ENCODE peak calls at places on chromosomes 3 and 15, in nine cellular contexts. One of them, this sample, is unnamed. For H3K9me3 and H3K4me1, the result is how much of the 10 kb centered on the place peaks cover.

GRCh38 chr3:165800970-165801369 is 36.3 kb downstream of the BCHE start:
- DNase-seq in testis: no peak
- DNase-seq in sigmoid colon: no peak
- DNase-seq in ovary: no peak
- DNase-seq in fibroblast of lung: peak
- DNase-seq in right lobe of liver: no peak
- DNase-seq in kidney: no peak
- DNase-seq in stomach: no peak
- DNase-seq in astrocyte: peak
- DNase-seq in this sample: no peak

GRCh38 chr15:101455291-101455916 is 34.1 kb downstream of the PCSK6 start:
- DNase-seq in kidney: peak
- DNase-seq in stomach: no peak
- DNase-seq in astrocyte: no peak
- DNase-seq in fibroblast of lung: no peak
- DNase-seq in ovary: no peak
- DNase-seq in testis: peak
- DNase-seq in sigmoid colon: no peak
- DNase-seq in right lobe of liver: peak
- DNase-seq in this sample: peak

GRCh38 chr3:112776000-112776399 is 70.7 kb downstream of the CD200R1L start:
- DNase-seq in right lobe of liver: no peak
- DNase-seq in astrocyte: peak
- DNase-seq in ovary: no peak
- DNase-seq in stomach: no peak
- DNase-seq in testis: no peak
- DNase-seq in sigmoid colon: no peak
- DNase-seq in fibroblast of lung: no peak
- DNase-seq in kidney: no peak
- DNase-seq in this sample: no peak

GRCh38 chr15:39273805-39274411 is 307.0 kb upstream of the THBS1 start:
- DNase-seq in fibroblast of lung: peak
- DNase-seq in astrocyte: peak
- DNase-seq in sigmoid colon: no peak
- DNase-seq in right lobe of liver: peak
- DNase-seq in kidney: no peak
- DNase-seq in stomach: peak
- DNase-seq in testis: peak
- DNase-seq in ovary: no peak
- DNase-seq in this sample: no peak

GRCh38 chr3:179398574-179399249 is 51.2 kb downstream of the MFN1 start:
- DNase-seq in kidney: no peak
- DNase-seq in astrocyte: peak
- DNase-seq in testis: no peak
- DNase-seq in fibroblast of lung: peak
- DNase-seq in sigmoid colon: no peak
- DNase-seq in right lobe of liver: no peak
- DNase-seq in stomach: no peak
- DNase-seq in ovary: no peak
- DNase-seq in this sample: no peak

GRCh38 chr3:175111036-175111435 is 251.9 kb downstream of the NAALADL2 start:
- DNase-seq in astrocyte: peak
- DNase-seq in ovary: no peak
- DNase-seq in sigmoid colon: no peak
- DNase-seq in right lobe of liver: no peak
- DNase-seq in testis: peak
- DNase-seq in stomach: no peak
- DNase-seq in kidney: no peak
- DNase-seq in fibroblast of lung: peak
- DNase-seq in this sample: no peak

GRCh38 chr3:55668359-55668758 is 181.3 kb upstream of the WNT5A start:
- DNase-seq in sigmoid colon: no peak
- DNase-seq in kidney: no peak
- DNase-seq in fibroblast of lung: peak
- DNase-seq in astrocyte: peak
- DNase-seq in testis: no peak
- DNase-seq in ovary: no peak
- DNase-seq in right lobe of liver: no peak
- DNase-seq in stomach: no peak
- DNase-seq in this sample: no peak

GRCh38 chr15:49265911-49266310 is 95.9 kb downstream of the GALK2 start:
- DNase-seq in ovary: no peak
- DNase-seq in sigmoid colon: no peak
- DNase-seq in astrocyte: no peak
- DNase-seq in right lobe of liver: no peak
- DNase-seq in stomach: no peak
- DNase-seq in testis: no peak
- DNase-seq in kidney: no peak
- DNase-seq in fibroblast of lung: peak
- DNase-seq in this sample: no peak

GRCh38 chr3:17398959-17399551 is 343.4 kb downstream of the TBC1D5 start:
- DNase-seq in ovary: no peak
- DNase-seq in astrocyte: no peak
- DNase-seq in sigmoid colon: no peak
- DNase-seq in kidney: no peak
- DNase-seq in right lobe of liver: no peak
- DNase-seq in testis: no peak
- DNase-seq in stomach: no peak
- DNase-seq in fibroblast of lung: no peak
- DNase-seq in this sample: no peak

GRCh38 chr15:70795311-70795665 is 31.9 kb upstream of the UACA start:
- DNase-seq in fibroblast of lung: peak
- DNase-seq in ovary: no peak
- DNase-seq in sigmoid colon: no peak
- DNase-seq in stomach: no peak
- DNase-seq in right lobe of liver: no peak
- DNase-seq in testis: no peak
- DNase-seq in astrocyte: peak
- DNase-seq in kidney: no peak
- DNase-seq in this sample: no peak

GRCh38 chr3:105436687-105437086 is 70.0 kb downstream of the ALCAM start:
- DNase-seq in stomach: no peak
- DNase-seq in testis: no peak
- DNase-seq in kidney: no peak
- DNase-seq in fibroblast of lung: no peak
- DNase-seq in sigmoid colon: no peak
- DNase-seq in astrocyte: no peak
- DNase-seq in right lobe of liver: peak
- DNase-seq in ovary: no peak
- DNase-seq in this sample: no peak

GRCh38 chr15:70320077-70320830 is 222.5 kb upstream of the TLE3 start:
- DNase-seq in fibroblast of lung: no peak
- DNase-seq in right lobe of liver: no peak
- DNase-seq in kidney: no peak
- DNase-seq in sigmoid colon: no peak
- DNase-seq in stomach: peak
- DNase-seq in testis: no peak
- DNase-seq in astrocyte: no peak
- DNase-seq in ovary: no peak
- DNase-seq in this sample: no peak

GRCh38 chr15:92907880-92908279 is 7.8 kb downstream of the CHD2 start:
- DNase-seq in fibroblast of lung: peak
- DNase-seq in right lobe of liver: no peak
- DNase-seq in sigmoid colon: peak
- DNase-seq in astrocyte: peak
- DNase-seq in testis: peak
- DNase-seq in ovary: peak
- DNase-seq in stomach: no peak
- DNase-seq in kidney: no peak
- DNase-seq in this sample: no peak

GRCh38 chr3:109072208-109072607 is 45.7 kb downstream of the MORC1 start:
- DNase-seq in stomach: no peak
- DNase-seq in astrocyte: no peak
- DNase-seq in testis: no peak
- DNase-seq in fibroblast of lung: no peak
- DNase-seq in sigmoid colon: no peak
- DNase-seq in right lobe of liver: no peak
- DNase-seq in ovary: no peak
- DNase-seq in kidney: no peak
- DNase-seq in this sample: no peak

GRCh38 chr3:193556841-193557240 is 2.1 kb upstream of the ATP13A4 start:
- DNase-seq in testis: no peak
- DNase-seq in stomach: peak
- DNase-seq in fibroblast of lung: no peak
- DNase-seq in astrocyte: no peak
- DNase-seq in ovary: no peak
- DNase-seq in kidney: no peak
- DNase-seq in sigmoid colon: no peak
- DNase-seq in right lobe of liver: peak
- DNase-seq in this sample: no peak

DNA sequence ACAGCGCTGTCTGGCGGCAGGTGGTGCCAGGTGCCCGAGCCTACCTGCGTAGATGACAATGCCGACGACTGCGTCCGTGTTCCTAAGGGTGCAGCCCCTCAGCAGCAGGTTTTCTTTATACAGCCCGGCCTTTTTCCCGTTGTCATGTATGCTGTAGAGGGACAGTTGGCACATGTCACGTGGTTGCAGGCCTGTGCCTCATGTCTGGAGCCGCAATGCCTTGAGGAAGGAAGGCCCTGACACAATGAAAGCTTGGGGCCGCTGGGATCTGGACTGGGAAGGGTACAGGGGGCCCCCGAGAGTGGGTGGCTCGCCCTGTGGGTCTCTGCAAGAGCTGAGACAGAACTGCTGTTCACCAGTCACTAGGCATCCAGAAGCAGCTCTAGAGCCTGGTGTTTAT is 136.0 kb downstream of the ATP10A start:
- DNase-seq in testis: peak
- DNase-seq in sigmoid colon: peak
- DNase-seq in stomach: peak
- DNase-seq in astrocyte: no peak
- DNase-seq in ovary: no peak
- DNase-seq in kidney: no peak
- DNase-seq in fibroblast of lung: no peak
- DNase-seq in right lobe of liver: peak
- DNase-seq in this sample: no peak
- H3K9me3 ChIP-seq in testis: under half
- H3K9me3 ChIP-seq in sigmoid colon: under half
- H3K9me3 ChIP-seq in stomach: under half
- H3K9me3 ChIP-seq in astrocyte: under half
- H3K9me3 ChIP-seq in ovary: under half
- H3K9me3 ChIP-seq in kidney: under half
- H3K9me3 ChIP-seq in fibroblast of lung: under half
- H3K9me3 ChIP-seq in right lobe of liver: under half
- H3K9me3 ChIP-seq in this sample: under half

DNA sequence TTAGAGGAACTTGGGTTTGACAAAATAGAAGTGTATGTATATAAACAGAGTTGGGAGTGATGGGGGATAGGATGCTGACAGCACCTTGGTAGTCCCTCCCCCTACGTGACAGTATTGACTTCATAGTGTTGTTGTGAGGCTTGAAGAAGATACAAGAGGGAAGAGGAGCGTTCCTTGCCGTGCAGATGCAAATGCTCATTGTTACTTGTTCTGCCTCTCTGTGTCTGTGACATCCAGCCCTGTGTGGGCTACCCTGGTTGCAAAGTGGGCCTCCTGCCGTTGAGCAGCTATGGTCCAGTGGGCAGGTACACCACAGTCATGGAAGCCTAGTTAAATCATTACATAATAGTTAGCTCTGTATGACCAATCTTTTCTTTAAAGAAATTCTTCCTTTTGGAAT is 45.0 kb downstream of the SMAD3 start:
- DNase-seq in ovary: no peak
- DNase-seq in fibroblast of lung: no peak
- DNase-seq in astrocyte: no peak
- DNase-seq in stomach: no peak
- DNase-seq in right lobe of liver: no peak
- DNase-seq in testis: no peak
- DNase-seq in kidney: no peak
- DNase-seq in sigmoid colon: no peak
- DNase-seq in this sample: no peak
- H3K4me1 ChIP-seq in ovary: under half
- H3K4me1 ChIP-seq in fibroblast of lung: half or more
- H3K4me1 ChIP-seq in astrocyte: half or more
- H3K4me1 ChIP-seq in stomach: half or more
- H3K4me1 ChIP-seq in right lobe of liver: under half
- H3K4me1 ChIP-seq in testis: under half
- H3K4me1 ChIP-seq in kidney: half or more
- H3K4me1 ChIP-seq in sigmoid colon: under half
- H3K4me1 ChIP-seq in this sample: half or more

GRCh38 chr15:91047545-91048199 is 25.3 kb upstream of the VPS33B start:
- DNase-seq in sigmoid colon: no peak
- DNase-seq in kidney: no peak
- DNase-seq in testis: no peak
- DNase-seq in stomach: no peak
- DNase-seq in astrocyte: peak
- DNase-seq in ovary: no peak
- DNase-seq in fibroblast of lung: peak
- DNase-seq in right lobe of liver: no peak
- DNase-seq in this sample: no peak

GRCh38 chr15:91051248-91051647 is 28.9 kb upstream of the VPS33B start:
- DNase-seq in fibroblast of lung: no peak
- DNase-seq in astrocyte: no peak
- DNase-seq in kidney: no peak
- DNase-seq in ovary: no peak
- DNase-seq in sigmoid colon: no peak
- DNase-seq in testis: no peak
- DNase-seq in right lobe of liver: no peak
- DNase-seq in stomach: no peak
- DNase-seq in this sample: no peak

GRCh38 chr15:91054791-91055190 is 32.4 kb upstream of the VPS33B start:
- DNase-seq in ovary: no peak
- DNase-seq in right lobe of liver: no peak
- DNase-seq in astrocyte: no peak
- DNase-seq in fibroblast of lung: no peak
- DNase-seq in testis: no peak
- DNase-seq in kidney: no peak
- DNase-seq in sigmoid colon: no peak
- DNase-seq in stomach: no peak
- DNase-seq in this sample: no peak

GRCh38 chr15:91049378-91050127 is 27.2 kb upstream of the VPS33B start:
- DNase-seq in sigmoid colon: peak
- DNase-seq in astrocyte: peak
- DNase-seq in testis: peak
- DNase-seq in ovary: peak
- DNase-seq in stomach: peak
- DNase-seq in right lobe of liver: peak
- DNase-seq in kidney: no peak
- DNase-seq in fibroblast of lung: peak
- DNase-seq in this sample: no peak

GRCh38 chr15:91050128-91050455 is 27.7 kb upstream of the VPS33B start:
- DNase-seq in ovary: no peak
- DNase-seq in right lobe of liver: no peak
- DNase-seq in stomach: no peak
- DNase-seq in fibroblast of lung: no peak
- DNase-seq in kidney: no peak
- DNase-seq in sigmoid colon: no peak
- DNase-seq in astrocyte: no peak
- DNase-seq in testis: peak
- DNase-seq in this sample: no peak
- TF ChIP-seq CTCF in ovary: no peak
- TF ChIP-seq CTCF in right lobe of liver: no peak
- TF ChIP-seq CTCF in stomach: no peak
- TF ChIP-seq CTCF in fibroblast of lung: no peak
- TF ChIP-seq CTCF in kidney: no peak
- TF ChIP-seq CTCF in sigmoid colon: no peak
- TF ChIP-seq CTCF in astrocyte: no peak
- TF ChIP-seq CTCF in testis: no peak
- TF ChIP-seq CTCF in this sample: no peak

DNA sequence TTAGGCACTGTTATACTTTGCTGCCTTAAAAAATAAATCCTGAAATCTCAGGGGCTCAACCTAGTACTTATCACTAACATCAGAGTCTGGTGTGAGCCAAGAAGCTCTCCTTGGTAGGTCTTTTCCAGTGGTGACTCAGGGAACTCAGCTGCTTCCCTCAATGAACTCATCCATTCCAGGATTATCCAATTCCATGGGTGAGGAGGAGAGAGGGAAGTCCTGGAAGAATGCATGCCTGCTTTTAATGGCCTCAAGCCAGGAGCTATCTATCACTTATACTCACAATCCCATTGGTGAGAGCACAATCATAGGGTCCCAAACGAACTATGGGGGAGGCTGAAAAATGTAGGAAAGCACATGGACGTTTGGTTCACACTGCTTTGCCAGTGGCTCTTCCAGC is 113.6 kb downstream of the POLR2M start:
- DNase-seq in ovary: no peak
- DNase-seq in fibroblast of lung: peak
- DNase-seq in right lobe of liver: no peak
- DNase-seq in astrocyte: peak
- DNase-seq in stomach: no peak
- DNase-seq in kidney: no peak
- DNase-seq in sigmoid colon: no peak
- DNase-seq in testis: no peak
- DNase-seq in this sample: no peak
- H3K9me3 ChIP-seq in ovary: under half
- H3K9me3 ChIP-seq in fibroblast of lung: under half
- H3K9me3 ChIP-seq in right lobe of liver: under half
- H3K9me3 ChIP-seq in astrocyte: under half
- H3K9me3 ChIP-seq in stomach: under half
- H3K9me3 ChIP-seq in kidney: under half
- H3K9me3 ChIP-seq in sigmoid colon: under half
- H3K9me3 ChIP-seq in testis: under half
- H3K9me3 ChIP-seq in this sample: under half

This sample was measured in left ventricle myocardium inferior.